ENCODE peak calls at places on chromosomes 2 and 18, in ten cellular contexts. K is pancreas; I is right cardiac atrium; X is CD8-positive, alpha-beta memory T cell; U is astrocyte; V is lower lobe of right lung; Q is body of pancreas; P is HCT116; S is SK-N-SH; T is A673. G is an unnamed sample.
A peak's percentile ranks its signal among the peaks of the same experiment; 100 is the strongest.

GRCh38 chr2:48433682-48434081 is 96.3 kb upstream of the STON1 start:
- DNase-seq in T (no peak), P (no peak), K (no peak), I (peak; percentile 73), X (no peak), S (no peak), Q (peak; percentile 9), U (no peak), V (peak; percentile 58), G (no peak)

GRCh38 chr18:9612215-9612830 is 2.0 kb downstream of the PPP4R1 start:
- DNase-seq in U (peak; percentile 32), X (no peak), V (no peak), I (no peak), P (peak; percentile 60), K (no peak), Q (peak; percentile 60), T (peak; percentile 56), S (peak; percentile 66), G (no peak)

GRCh38 chr2:171272039-171272438 is 111.3 kb upstream of the TLK1 start:
- DNase-seq in T (no peak), V (peak; percentile 50), K (no peak), S (no peak), I (no peak), X (no peak), P (peak; percentile 88), Q (peak; percentile 57), U (peak; percentile 95), G (peak; percentile 76)

GRCh38 chr18:22325396-22325795 is 92.3 kb downstream of the CTAGE1 start:
- DNase-seq in S (no peak), U (no peak), T (no peak), V (no peak), K (no peak), I (no peak), X (no peak), Q (no peak), P (no peak), G (no peak)

GRCh38 chr2:213187833-213188532 is 36.6 kb upstream of the IKZF2 start:
- DNase-seq in P (no peak), U (peak; percentile 68), Q (no peak), X (no peak), I (no peak), K (no peak), T (peak; percentile 41), V (peak; percentile 34), S (no peak), G (peak; percentile 87)

GRCh38 chr2:103166406-103167324 is 404.8 kb downstream of the TMEM182 start:
- DNase-seq in T (no peak), U (no peak), I (no peak), P (no peak), Q (no peak), S (no peak), K (no peak), X (no peak), V (no peak), G (no peak)

GRCh38 chr2:38441346-38441745 is 64.3 kb upstream of the ATL2 start:
- DNase-seq in P (no peak), K (no peak), U (no peak), T (no peak), S (no peak), Q (no peak), X (no peak), V (no peak), I (no peak), G (no peak)

GRCh38 chr2:39304729-39305128 is 61.0 kb upstream of the CDKL4 start:
- DNase-seq in I (no peak), P (no peak), S (no peak), Q (no peak), X (no peak), V (no peak), T (no peak), K (no peak), U (no peak), G (no peak)

GRCh38 chr2:219511547-219512325 is 2.5 kb upstream of the ASIC4 start:
- DNase-seq in U (no peak), V (no peak), Q (no peak), P (no peak), K (peak; percentile 69), I (peak; percentile 49), X (no peak), T (peak; percentile 64), S (peak; percentile 75), G (peak; percentile 59)
- H3K27me3 ChIP-seq in U (peaks cover 31% of the 10 kb centered on the region), V (peaks cover 76% of the 10 kb centered on the region), Q (peaks cover 16% of the 10 kb centered on the region), P (no peaks in the 10 kb centered on the region), K (no peaks in the 10 kb centered on the region), I (no peaks in the 10 kb centered on the region), X (peaks cover 12% of the 10 kb centered on the region), T (no peaks in the 10 kb centered on the region), S (peaks cover 26% of the 10 kb centered on the region), G (peaks cover 49% of the 10 kb centered on the region)

DNA sequence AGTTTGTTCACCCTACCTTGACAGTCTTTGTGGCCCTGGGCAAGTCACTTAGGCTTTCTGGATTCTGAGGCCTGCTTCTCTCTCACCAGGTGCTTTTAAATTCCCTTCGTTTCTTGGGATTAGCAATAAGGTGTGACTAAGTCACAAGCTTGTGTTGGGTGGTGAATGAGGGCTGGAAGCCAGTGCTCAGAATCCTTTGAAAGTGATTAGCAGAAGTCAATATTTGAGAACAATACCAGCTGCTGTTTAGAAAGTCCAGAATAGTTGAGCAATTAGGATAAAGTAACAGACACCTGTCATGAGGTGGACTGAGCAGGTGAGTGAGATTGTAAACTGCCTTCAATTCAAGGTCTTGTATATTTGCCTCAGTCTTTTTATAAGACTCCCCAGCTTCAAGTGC is 19.3 kb upstream of the MGAT5 start:
- DNase-seq in S (no peak), Q (peak; percentile 71), X (no peak), P (no peak), V (no peak), K (no peak), T (no peak), U (no peak), I (no peak), G (no peak)
- H3K4me3 ChIP-seq in S (no peak overlapping the region), Q (no peak overlapping the region), X (no peak overlapping the region), P (no peak overlapping the region), V (no peak overlapping the region), K (no peak overlapping the region), T (no peak overlapping the region), U (no peak overlapping the region), I (no peak overlapping the region), G (peak overlapping the region; percentile 12)

GRCh38 chr2:16196687-16197503 is 256.5 kb downstream of the MYCN start:
- DNase-seq in V (no peak), U (no peak), K (no peak), T (no peak), Q (no peak), P (no peak), X (no peak), I (no peak), S (no peak), G (no peak)

GRCh38 chr2:16198166-16198912 is 258.0 kb downstream of the MYCN start:
- DNase-seq in V (no peak), X (no peak), S (peak; percentile 86), U (no peak), P (no peak), K (no peak), T (no peak), Q (no peak), I (no peak), G (no peak)

GRCh38 chr2:16195681-16196070 is 255.3 kb downstream of the MYCN start:
- DNase-seq in K (no peak), P (no peak), Q (no peak), X (no peak), I (no peak), S (no peak), V (no peak), U (no peak), T (no peak), G (no peak)

GRCh38 chr2:16199882-16200590 is 259.7 kb downstream of the MYCN start:
- DNase-seq in K (no peak), P (no peak), I (no peak), Q (no peak), V (no peak), S (no peak), T (no peak), X (no peak), U (no peak), G (no peak)

GRCh38 chr2:16197504-16198147 is 257.3 kb downstream of the MYCN start:
- DNase-seq in I (no peak), P (no peak), T (no peak), U (no peak), V (no peak), Q (no peak), X (no peak), K (no peak), S (peak; percentile 50), G (no peak)
- H3K27ac ChIP-seq in I (no peak overlapping the region), P (no peak overlapping the region), T (no peak overlapping the region), U (no peak overlapping the region), V (no peak overlapping the region), Q (no peak overlapping the region), X (no peak overlapping the region), K (no peak overlapping the region), S (peak overlapping the region; percentile 100), G (peak overlapping the region; percentile 36)

GRCh38 chr2:112705576-112705975 is 15.2 kb upstream of the NT5DC4 start:
- DNase-seq in S (no peak), X (no peak), P (no peak), K (no peak), U (no peak), V (no peak), T (no peak), Q (no peak), I (no peak), G (no peak)
- H3K27me3 ChIP-seq in S (no peaks in the 10 kb centered on the region), X (no peaks in the 10 kb centered on the region), P (no peaks in the 10 kb centered on the region), K (no peaks in the 10 kb centered on the region), U (no peaks in the 10 kb centered on the region), V (no peaks in the 10 kb centered on the region), T (no peaks in the 10 kb centered on the region), Q (no peaks in the 10 kb centered on the region), I (no peaks in the 10 kb centered on the region), G (no peaks in the 10 kb centered on the region)

GRCh38 chr2:229170907-229171306 is 100.2 kb downstream of the PID1 start:
- DNase-seq in U (no peak), I (no peak), T (no peak), K (no peak), V (no peak), X (no peak), P (no peak), S (no peak), Q (no peak), G (no peak)
- H3K4me3 ChIP-seq in U (no peak overlapping the region), I (no peak overlapping the region), T (no peak overlapping the region), K (no peak overlapping the region), V (no peak overlapping the region), X (no peak overlapping the region), P (no peak overlapping the region), S (no peak overlapping the region), Q (no peak overlapping the region), G (no peak overlapping the region)

DNA sequence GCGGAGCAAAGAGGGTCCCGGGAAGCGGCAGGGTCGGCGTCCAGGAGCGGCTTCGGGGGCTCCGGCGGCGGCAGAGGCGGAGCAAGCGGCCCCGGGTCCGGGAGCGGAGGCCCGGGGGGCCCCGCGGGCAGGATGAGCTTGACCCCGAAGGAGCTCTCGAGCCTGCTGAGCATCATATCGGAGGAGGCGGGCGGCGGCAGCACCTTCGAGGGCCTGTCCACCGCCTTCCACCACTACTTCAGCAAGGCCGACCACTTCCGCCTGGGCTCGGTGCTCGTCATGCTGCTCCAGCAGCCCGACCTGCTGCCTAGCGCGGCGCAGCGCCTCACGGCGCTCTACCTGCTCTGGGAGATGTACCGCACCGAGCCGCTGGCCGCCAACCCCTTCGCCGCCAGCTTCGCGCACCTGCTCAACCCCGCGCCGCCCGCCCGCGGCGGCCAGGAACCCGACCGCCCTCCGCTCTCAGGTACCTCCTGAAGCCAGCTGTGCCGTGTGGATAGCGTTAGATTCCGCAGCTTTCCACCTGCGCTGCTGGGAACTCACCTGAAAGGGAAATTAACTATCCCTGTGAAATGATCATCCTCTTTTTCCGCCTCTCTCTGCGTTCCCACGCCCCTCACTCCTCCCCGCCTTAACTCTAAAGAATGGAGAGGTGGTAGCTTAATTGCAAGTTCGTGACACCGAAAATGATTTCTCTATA is 477 bp downstream of the CNOT11 start:
- DNase-seq in I (peak; percentile 82), S (no peak), Q (peak; percentile 81), U (peak; percentile 57), K (peak; percentile 92), V (peak; percentile 88), X (peak; percentile 75), T (peak; percentile 27), P (no peak), G (peak; percentile 82)
- H3K27ac ChIP-seq in I (peak overlapping the region; percentile 76), S (peak overlapping the region; percentile 86), Q (peak overlapping the region; percentile 97), U (peak overlapping the region; percentile 79), K (peak overlapping the region; percentile 98), V (peak overlapping the region; percentile 94), X (peak overlapping the region; percentile 98), T (peak overlapping the region; percentile 95), P (peak overlapping the region; percentile 90), G (peak overlapping the region; percentile 60)

G was measured in endodermal cell.